ENCODE peak calls at places on chromosomes 12 and 14, in five cellular contexts. O, I, X, N and T are unnamed samples.
A peak's percentile ranks its signal among the peaks of the same experiment; 100 is the strongest.

GRCh38 chr12:53299101-53299453 is 418 bp upstream of the MYG1 start:
- DNase-seq in O (peak; percentile 23), X (peak; percentile 29), N (no peak), I (no peak), T (no peak)

GRCh38 chr12:123936471-123936870 is 36.2 kb downstream of the CCDC92 start:
- DNase-seq in I (no peak), O (no peak), N (no peak), X (no peak), T (no peak)

GRCh38 chr14:56524971-56525677 is 54.5 kb upstream of the TMEM260 start:
- DNase-seq in N (no peak), X (no peak), I (no peak), O (no peak), T (no peak)

GRCh38 chr12:90823859-90824258 is 131.1 kb downstream of the CCER1 start:
- DNase-seq in X (no peak), O (no peak), I (no peak), N (no peak), T (no peak)

GRCh38 chr12:98644433-98644711 is 216 bp downstream of the IKBIP start:
- DNase-seq in O (no peak), N (no peak), I (no peak), X (peak; percentile 27), T (no peak)

GRCh38 chr12:89516633-89517032 is 8.0 kb downstream of the GALNT4 start:
- DNase-seq in X (no peak), I (no peak), O (no peak), N (no peak), T (no peak)

GRCh38 chr12:3436496-3437060 is 54.4 kb upstream of the PRMT8 start:
- DNase-seq in N (peak; percentile 61), X (no peak), I (no peak), O (no peak), T (no peak)

GRCh38 chr12:77102691-77103090 is 37.3 kb upstream of the E2F7 start:
- DNase-seq in X (peak; percentile 19), O (no peak), N (no peak), I (no peak), T (no peak)

GRCh38 chr14:80867091-80867490 is 74.4 kb downstream of the CEP128 start:
- DNase-seq in I (no peak), X (no peak), O (no peak), N (no peak), T (no peak)

GRCh38 chr12:22539055-22539454 is 5.3 kb downstream of the C2CD5 start:
- DNase-seq in N (no peak), X (no peak), O (no peak), I (no peak), T (no peak)

GRCh38 chr14:98226411-98226810 is 1045.6 kb downstream of the BCL11B start:
- DNase-seq in I (no peak), N (no peak), O (no peak), X (no peak), T (no peak)

GRCh38 chr12:56188786-56189335 is 422 bp downstream of the SMARCC2 start:
- DNase-seq in O (no peak), X (no peak), N (peak; percentile 87), I (no peak), T (peak; percentile 38)

GRCh38 chr12:29113101-29113500 is 36.0 kb upstream of the FAR2 start:
- DNase-seq in O (no peak), N (no peak), I (no peak), X (peak; percentile 41), T (no peak)

GRCh38 chr14:53011053-53011462 is 60.2 kb upstream of the FERMT2 start:
- DNase-seq in I (peak; percentile 29), N (no peak), O (peak; percentile 53), X (peak; percentile 21), T (peak; percentile 23)

GRCh38 chr14:100305446-100306255 is 593 bp downstream of the SLC25A29 start:
- DNase-seq in O (no peak), X (no peak), N (peak; percentile 72), I (no peak), T (peak; percentile 64)

GRCh38 chr12:103382736-103383346 is 112.9 kb downstream of the C12orf42 start:
- DNase-seq in I (no peak), X (no peak), N (no peak), O (no peak), T (no peak)

GRCh38 chr14:32702571-32702970 is 236.1 kb upstream of the NPAS3 start:
- DNase-seq in I (peak; percentile 51), O (no peak), N (no peak), X (no peak), T (no peak)

GRCh38 chr14:35213869-35214387 is 78.3 kb upstream of the PSMA6 start:
- DNase-seq in N (no peak), I (no peak), X (no peak), O (peak; percentile 88), T (no peak)

GRCh38 chr14:21852061-21852664 is 178.5 kb upstream of the OR4E1 start:
- DNase-seq in X (peak; percentile 16), N (peak; percentile 2), I (peak; percentile 27), O (peak; percentile 47), T (no peak)

GRCh38 chr12:95205685-95206084 is 11.6 kb downstream of the FGD6 start:
- DNase-seq in N (no peak), X (no peak), I (no peak), O (no peak), T (no peak)

GRCh38 chr14:68103841-68104240 is 284.3 kb downstream of the RAD51B start:
- DNase-seq in N (no peak), X (no peak), I (no peak), O (no peak), T (no peak)

GRCh38 chr14:65170768-65171251 is 68.5 kb upstream of the MAX start:
- DNase-seq in I (no peak), O (no peak), X (no peak), N (peak; percentile 65), T (no peak)

GRCh38 chr14:94098359-94098758 is 12.2 kb upstream of the IFI27 start:
- DNase-seq in O (no peak), I (no peak), X (no peak), N (no peak), T (no peak)

GRCh38 chr14:58668848-58669480 is 31.2 kb downstream of the DACT1 start:
- DNase-seq in I (no peak), X (no peak), O (no peak), N (no peak), T (no peak)

GRCh38 chr14:102545461-102546265 is 36.1 kb upstream of the ANKRD9 start:
- DNase-seq in X (no peak), O (peak; percentile 63), N (peak; percentile 19), I (no peak), T (peak; percentile 29)
- TF ChIP-seq JUND in X (no peak), O (no peak), N (no peak), I (no peak), T (no peak)

GRCh38 chr14:69106451-69106850 is 46.5 kb downstream of the DCAF5 start:
- DNase-seq in N (no peak), O (no peak), I (no peak), X (no peak), T (no peak)

GRCh38 chr14:69107407-69108003 is 45.4 kb downstream of the DCAF5 start:
- DNase-seq in I (no peak), O (peak; percentile 69), N (peak; percentile 61), X (peak; percentile 60), T (peak; percentile 85)

GRCh38 chr14:69101331-69101826 is 51.5 kb downstream of the DCAF5 start:
- DNase-seq in N (peak; percentile 20), O (no peak), I (no peak), X (peak; percentile 21), T (peak; percentile 75)

GRCh38 chr14:69108358-69108757 is 44.6 kb downstream of the DCAF5 start:
- DNase-seq in O (no peak), I (no peak), N (no peak), X (no peak), T (no peak)

GRCh38 chr14:69105326-69105725 is 47.6 kb downstream of the DCAF5 start:
- DNase-seq in O (no peak), X (peak; percentile 13), N (no peak), I (no peak), T (no peak)
- TF ChIP-seq JUND in O (no peak), X (no peak), N (no peak), I (no peak), T (no peak)

DNA sequence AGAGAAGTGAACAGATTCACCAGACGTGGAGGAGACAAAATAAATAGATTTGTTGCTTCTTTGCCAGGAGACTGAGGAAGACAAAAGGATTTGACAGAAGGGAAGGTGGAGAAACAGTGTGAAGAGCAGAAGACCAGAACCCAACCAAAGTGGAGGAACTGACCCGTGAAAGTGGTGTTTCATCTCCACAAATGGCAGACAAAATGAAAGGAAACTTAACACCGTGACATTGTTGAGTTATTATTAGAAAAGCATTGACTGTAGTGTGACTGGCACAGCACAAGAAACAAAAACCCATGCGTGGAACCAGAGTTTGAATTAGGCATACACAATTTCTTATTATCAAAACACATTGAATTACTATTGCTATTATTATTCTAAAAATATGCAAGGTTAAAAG is 518.1 kb downstream of the TMEM121 start:
- DNase-seq in I (no peak), O (no peak), N (no peak), X (no peak), T (no peak)
- TF ChIP-seq JUND in I (no peak), O (no peak), N (no peak), X (no peak), T (no peak)

DNA sequence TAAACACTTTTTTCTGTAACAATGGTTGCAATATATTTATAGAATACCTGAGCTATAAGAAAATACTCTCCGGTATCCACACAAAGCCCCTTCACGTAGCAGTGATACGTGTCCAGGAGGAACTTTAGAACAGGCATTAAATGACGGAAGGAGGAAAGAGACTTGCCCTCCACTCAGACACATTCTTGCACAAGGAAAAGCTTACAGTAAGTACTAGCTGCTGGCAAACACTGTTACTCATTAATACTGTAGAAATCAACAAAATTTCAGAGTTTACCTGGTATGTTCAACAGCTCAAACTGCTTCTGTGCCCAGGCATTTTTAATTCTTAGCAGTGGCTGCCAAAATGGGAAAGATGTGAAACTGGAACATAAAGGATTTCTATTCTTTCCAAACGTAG is 41.7 kb downstream of the PRKD1 start:
- DNase-seq in O (no peak), I (no peak), X (no peak), N (no peak), T (no peak)
- TF ChIP-seq JUND in O (no peak), I (no peak), X (no peak), N (no peak), T (no peak)